ENCODE peak calls at places on chromosomes 1 and 21, in ten cellular contexts. Q is stimulated activated CD4-positive, alpha-beta T cell treated with anti-CD3 and anti-CD28 coated beads, Interleukin-2, amount 100 ng/mL, for 24 hours; I is NCI-H1694; G is globus pallidus; T is WTC11; P is substantia nigra; L is stimulated activated CD8-positive, alpha-beta memory T cell treated with anti-CD3 and anti-CD28 coated beads, Interleukin-7, amount 100 ng/mL, for 1 hour; W is NAMALWA; U is HFF-Myc; S is left ventricle myocardium superior. Y is an unnamed sample.
A peak's percentile ranks its signal among the peaks of the same experiment; 100 is the strongest.

GRCh38 chr1:243213045-243213787 is 41.9 kb downstream of the CEP170 start:
- DNase-seq in W (no peak), U (no peak), L (no peak), T (no peak), P (no peak), G (no peak), Q (no peak), I (no peak), S (no peak), Y (no peak)

GRCh38 chr21:32364801-32365200 is 28.0 kb downstream of the URB1 start:
- DNase-seq in G (no peak), P (no peak), I (no peak), L (no peak), U (no peak), W (no peak), S (no peak), T (no peak), Q (no peak), Y (no peak)

GRCh38 chr1:9825101-9826074 is 1.6 kb upstream of the CLSTN1 start:
- DNase-seq in Q (peak; percentile 46), S (peak; percentile 60), P (peak; percentile 64), T (peak; percentile 58), W (peak; percentile 60), U (no peak), I (no peak), G (peak; percentile 36), L (no peak), Y (peak; percentile 80)

GRCh38 chr1:30879126-30879786 is 29.3 kb downstream of the SDC3 start:
- DNase-seq in L (no peak), U (no peak), W (no peak), S (no peak), G (no peak), P (peak; percentile 36), T (no peak), I (peak; percentile 12), Q (no peak), Y (no peak)

GRCh38 chr1:94679336-94680007 is 137.9 kb upstream of the F3 start:
- DNase-seq in S (peak; percentile 73), T (no peak), U (no peak), I (no peak), L (no peak), G (no peak), W (no peak), Q (no peak), P (no peak), Y (no peak)

GRCh38 chr1:75723989-75724471 is 479 bp upstream of the ACADM start:
- DNase-seq in L (peak; percentile 45), S (peak; percentile 91), G (peak; percentile 84), Q (peak; percentile 73), W (peak; percentile 68), T (peak; percentile 82), P (peak; percentile 96), U (peak; percentile 6), I (no peak), Y (peak; percentile 93)

GRCh38 chr21:38506606-38507331 is 8.5 kb upstream of the ERG start:
- DNase-seq in L (no peak), P (no peak), G (no peak), S (peak; percentile 36), Q (no peak), W (no peak), I (no peak), T (peak; percentile 27), U (no peak), Y (no peak)

GRCh38 chr1:25487628-25488027 is 55.8 kb upstream of the LDLRAP1 start:
- DNase-seq in U (no peak), Q (peak; percentile 51), L (no peak), G (no peak), W (peak; percentile 53), S (no peak), P (no peak), I (no peak), T (no peak), Y (no peak)

GRCh38 chr1:226682841-226683800 is 56.0 kb downstream of the ITPKB start:
- DNase-seq in W (no peak), I (no peak), G (no peak), Q (no peak), T (no peak), L (no peak), P (no peak), U (no peak), S (no peak), Y (no peak)

GRCh38 chr1:171653796-171654704 is 1.6 kb upstream of the MYOC start:
- DNase-seq in T (no peak), L (no peak), U (no peak), I (no peak), P (peak; percentile 15), G (no peak), Q (no peak), W (no peak), S (peak; percentile 30), Y (no peak)

GRCh38 chr1:203686091-203686632 is 59.5 kb downstream of the ATP2B4 start:
- DNase-seq in Q (no peak), I (peak; percentile 48), T (no peak), P (no peak), S (no peak), W (no peak), L (no peak), G (no peak), U (no peak), Y (no peak)

GRCh38 chr1:21691739-21692138 is 22.6 kb upstream of the RAP1GAP start:
- DNase-seq in G (no peak), T (no peak), I (no peak), U (no peak), Q (no peak), W (no peak), L (no peak), S (no peak), P (no peak), Y (no peak)

GRCh38 chr1:226181996-226182714 is 4.4 kb downstream of the ACBD3 start:
- DNase-seq in T (peak; percentile 17), Q (no peak), S (peak; percentile 68), U (peak; percentile 29), I (peak; percentile 18), L (no peak), P (peak; percentile 36), G (peak; percentile 35), W (peak; percentile 62), Y (peak; percentile 23)

GRCh38 chr1:176656257-176656995 is 193.5 kb downstream of the PAPPA2 start:
- DNase-seq in T (no peak), L (no peak), W (no peak), P (no peak), U (peak; percentile 10), Q (no peak), S (no peak), G (peak; percentile 47), I (peak; percentile 3), Y (no peak)

GRCh38 chr1:183023146-183023600 is at the start of gene LAMC1:
- DNase-seq in I (peak; percentile 73), P (peak; percentile 51), W (peak; percentile 94), Q (no peak), S (peak; percentile 89), G (peak; percentile 16), L (no peak), U (no peak), T (peak; percentile 92), Y (peak; percentile 97)

GRCh38 chr1:114128293-114128692 is 25.4 kb downstream of the SYT6 start:
- DNase-seq in I (no peak), Q (no peak), S (no peak), U (no peak), P (no peak), L (no peak), T (no peak), W (no peak), G (no peak), Y (no peak)

GRCh38 chr1:164914208-164914607 is 355.2 kb downstream of the PBX1 start:
- DNase-seq in G (peak; percentile 64), I (no peak), S (no peak), T (no peak), U (peak; percentile 5), W (no peak), L (no peak), Q (no peak), P (no peak), Y (no peak)

GRCh38 chr21:44526096-44526997 is 13.6 kb downstream of the KRTAP10-1 start:
- DNase-seq in T (peak; percentile 4), W (no peak), L (no peak), S (peak; percentile 15), Q (no peak), P (no peak), I (no peak), G (no peak), U (no peak), Y (no peak)

GRCh38 chr1:203557958-203558760 is 64.2 kb downstream of the OPTC start:
- DNase-seq in W (no peak), U (peak; percentile 84), T (no peak), S (peak; percentile 63), P (no peak), L (no peak), G (no peak), I (no peak), Q (no peak), Y (no peak)

GRCh38 chr1:9061949-9062555 is 7.4 kb downstream of the SLC2A5 start:
- DNase-seq in P (no peak), W (no peak), G (no peak), U (peak; percentile 14), L (no peak), I (no peak), Q (no peak), T (no peak), S (no peak), Y (no peak)

GRCh38 chr1:6490181-6491075 is 1.0 kb downstream of the PLEKHG5 start:
- DNase-seq in P (peak; percentile 3), G (no peak), I (no peak), T (peak; percentile 86), L (no peak), S (peak; percentile 76), W (peak; percentile 86), Q (peak; percentile 67), U (peak; percentile 39), Y (peak; percentile 96)

GRCh38 chr1:226429051-226429461 is 21.2 kb upstream of the PARP1 start:
- DNase-seq in Q (no peak), S (no peak), I (no peak), U (no peak), L (no peak), P (no peak), T (no peak), G (no peak), W (no peak), Y (no peak)

GRCh38 chr1:7384679-7385078 is 386.4 kb upstream of the VAMP3 start:
- DNase-seq in S (no peak), P (no peak), W (no peak), T (no peak), G (no peak), U (no peak), Q (no peak), L (no peak), I (no peak), Y (peak; percentile 34)

GRCh38 chr1:23673086-23673813 is 18.4 kb upstream of the RPL11 start:
- DNase-seq in Q (no peak), S (peak; percentile 48), P (no peak), G (no peak), W (peak; percentile 62), L (no peak), I (no peak), T (peak; percentile 73), U (no peak), Y (peak; percentile 84)

GRCh38 chr1:39270368-39270767 is 65.9 kb downstream of the MACF1 start:
- DNase-seq in T (no peak), U (no peak), G (no peak), L (no peak), W (no peak), P (no peak), I (no peak), S (no peak), Q (no peak), Y (no peak)

GRCh38 chr1:209882942-209883340 is 55.1 kb upstream of the SYT14 start:
- DNase-seq in L (no peak), P (no peak), Q (no peak), W (no peak), I (peak; percentile 54), S (no peak), T (no peak), G (no peak), U (no peak), Y (no peak)

GRCh38 chr1:215704089-215704860 is 137.2 kb downstream of the KCTD3 start:
- DNase-seq in T (no peak), W (no peak), I (no peak), U (no peak), S (no peak), L (no peak), G (no peak), Q (no peak), P (no peak), Y (no peak)

GRCh38 chr1:62295921-62296451 is 23.2 kb downstream of the KANK4 start:
- DNase-seq in T (no peak), Q (no peak), U (peak; percentile 31), S (no peak), W (peak; percentile 6), I (no peak), L (no peak), G (peak; percentile 31), P (no peak), Y (no peak)